ENCODE peak calls at places on chromosomes 13 and 19, in ten cellular contexts. C is A549, F is GM12878, K is K562, Y is H1, M is WTC11, A is HCT116, P is endothelial cell of umbilical vein, U is SK-N-SH, R is HepG2. W is an unnamed sample.
A peak's percentile ranks its signal among the peaks of the same experiment; 100 is the strongest.

GRCh38 chr19:18340237-18340989 is at the start of gene PGPEP1:
- DNase-seq in F (no peak), A (no peak), M (peak; percentile 81), U (peak; percentile 96), R (no peak), Y (no peak), P (peak; percentile 65), K (peak; percentile 96), C (no peak), W (peak; percentile 71)

GRCh38 chr19:9709305-9709704 is 34.4 kb upstream of the ZNF562 start:
- DNase-seq in C (no peak), K (no peak), A (no peak), R (no peak), F (no peak), U (no peak), P (no peak), M (no peak), Y (no peak), W (peak; percentile 72)

GRCh38 chr19:4187313-4188122 is 5.0 kb downstream of the ANKRD24 start:
- DNase-seq in M (no peak), R (no peak), C (no peak), F (no peak), K (no peak), P (no peak), A (no peak), U (no peak), Y (no peak), W (no peak)

GRCh38 chr19:13717194-13717643 is 47.1 kb upstream of the MRI1 start:
- DNase-seq in C (no peak), A (no peak), P (no peak), M (no peak), F (no peak), U (no peak), Y (no peak), K (peak; percentile 68), R (no peak), W (peak; percentile 16)

GRCh38 chr19:29965529-29965928 is 23.5 kb downstream of the URI1 start:
- DNase-seq in R (no peak), P (no peak), A (no peak), F (no peak), C (no peak), M (no peak), Y (no peak), K (no peak), U (no peak), W (no peak)

GRCh38 chr19:55641376-55642152 is 762 bp downstream of the ZNF580 start:
- DNase-seq in R (no peak), U (peak; percentile 45), P (no peak), C (peak; percentile 68), F (no peak), M (no peak), Y (no peak), K (no peak), A (no peak), W (peak; percentile 50)

GRCh38 chr13:92717857-92718256 is 508.8 kb upstream of the GPC6 start:
- DNase-seq in K (no peak), U (no peak), P (no peak), Y (no peak), C (no peak), M (no peak), A (no peak), F (no peak), R (no peak), W (no peak)

GRCh38 chr13:94065741-94066140 is 413.7 kb downstream of the DCT start:
- DNase-seq in P (no peak), K (no peak), A (no peak), F (no peak), U (peak; percentile 12), Y (no peak), R (no peak), M (no peak), C (no peak), W (no peak)

DNA sequence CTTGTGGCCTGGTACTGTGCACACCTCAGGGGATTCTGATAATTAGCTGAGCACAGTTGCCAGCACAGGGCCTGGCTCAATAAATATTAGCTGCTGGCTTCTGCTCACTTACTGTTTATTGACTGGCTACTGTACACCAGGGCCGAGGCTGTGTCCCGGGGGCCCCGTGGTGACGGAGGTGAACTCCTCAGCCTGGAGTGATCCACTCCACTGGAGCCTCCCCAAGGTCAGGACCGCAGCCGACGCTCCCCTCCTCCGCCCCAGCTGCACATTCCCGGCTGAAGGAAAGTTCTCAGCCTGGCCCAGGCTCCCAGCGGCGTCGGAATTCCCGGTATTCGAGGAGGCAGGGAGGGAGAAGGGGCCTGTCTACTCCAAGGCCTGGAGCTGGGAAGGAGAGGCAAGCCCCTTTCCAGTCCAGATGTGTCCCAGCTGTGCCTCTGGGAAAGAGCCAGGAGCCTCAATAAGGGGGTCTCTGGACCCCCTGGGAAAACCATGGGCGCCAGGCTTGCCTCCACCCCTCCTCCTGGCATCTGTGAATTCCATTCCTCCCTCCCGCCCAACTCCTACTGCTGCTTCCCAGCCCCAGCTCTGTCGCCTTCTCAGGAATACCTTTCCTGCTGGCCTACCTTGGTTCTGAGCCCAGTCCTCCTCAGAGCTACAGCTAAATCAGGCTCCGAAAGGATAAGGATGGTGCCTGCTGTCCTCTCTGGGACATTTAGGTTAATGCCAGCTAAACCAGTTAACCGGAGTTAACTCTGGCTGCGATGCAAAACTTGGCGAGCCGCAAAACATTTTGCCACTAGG is 7.2 kb downstream of the RPS16 start:
- DNase-seq in C (peak; percentile 81), F (no peak), P (peak; percentile 86), U (no peak), R (peak; percentile 66), A (no peak), Y (no peak), K (no peak), M (peak; percentile 93), W (no peak)
- TF ChIP-seq MAX in C (peak; percentile 87), F (no peak), P (no peak), U (no peak), R (no peak), A (no peak), Y (peak; percentile 15), K (no peak), M (peak; percentile 30), W (no peak)

DNA sequence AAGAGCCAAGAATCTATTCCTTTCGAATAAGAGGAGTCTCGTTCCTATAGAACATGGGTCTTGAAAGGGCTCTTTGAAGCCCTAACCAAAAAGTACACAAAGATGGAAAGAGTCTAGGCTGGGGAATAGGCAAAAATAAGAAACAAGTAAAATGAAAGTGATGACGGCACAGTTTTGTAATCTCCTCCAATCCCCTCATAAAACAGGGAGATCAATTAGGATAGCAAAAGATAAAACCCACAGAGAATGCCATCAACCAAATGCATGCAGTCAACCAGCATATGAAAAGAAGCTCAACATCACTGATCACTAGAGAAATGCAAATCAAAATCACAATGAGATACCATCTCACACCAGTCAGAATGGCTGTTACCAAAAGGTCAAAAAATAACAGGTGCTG is 122.4 kb upstream of the LSM14A start:
- DNase-seq in U (no peak), R (no peak), Y (no peak), F (no peak), C (no peak), M (no peak), K (no peak), P (no peak), A (no peak), W (no peak)
- TF ChIP-seq MAX in U (no peak), R (no peak), Y (no peak), F (no peak), C (no peak), M (no peak), K (no peak), P (no peak), A (no peak), W (no peak)

GRCh38 chr13:50910483-50910805 is 853 bp downstream of the RNASEH2B start:
- DNase-seq in Y (no peak), P (peak; percentile 42), C (peak; percentile 25), U (peak; percentile 73), M (peak; percentile 44), K (no peak), A (peak; percentile 27), R (peak; percentile 29), F (no peak), W (peak; percentile 79)
- TF ChIP-seq MAX in Y (no peak), P (no peak), C (no peak), U (no peak), M (no peak), K (no peak), A (no peak), R (no peak), F (no peak), W (no peak)

DNA sequence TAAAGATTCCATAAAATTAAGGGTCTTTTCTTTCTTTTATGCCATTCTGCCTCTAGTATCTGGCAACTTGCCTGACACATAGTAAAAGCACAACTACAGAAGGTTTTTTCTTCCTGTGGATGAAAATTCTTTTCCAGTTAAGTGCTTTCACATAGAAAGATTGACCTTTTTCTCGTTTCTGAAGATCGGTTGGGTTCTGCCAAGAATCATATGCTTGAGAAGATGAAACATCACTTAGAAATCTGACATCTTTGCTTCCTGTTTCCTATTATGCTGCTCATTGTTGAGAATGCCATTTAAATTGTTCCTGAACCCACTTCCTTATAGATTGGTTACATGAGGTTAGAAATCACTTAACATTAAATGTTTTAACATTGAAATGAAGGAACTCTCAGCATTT is 26.3 kb upstream of the SCEL start:
- DNase-seq in Y (no peak), A (no peak), U (no peak), K (no peak), C (no peak), M (no peak), R (no peak), F (no peak), P (peak; percentile 87), W (no peak)
- TF ChIP-seq MAX in Y (no peak), A (no peak), U (no peak), K (no peak), C (no peak), M (no peak), R (no peak), F (no peak), P (no peak), W (no peak)

GRCh38 chr19:42198676-42199439 is 18.6 kb downstream of the DEDD2 start:
- DNase-seq in P (no peak), A (no peak), C (no peak), M (no peak), U (no peak), Y (no peak), K (no peak), R (no peak), F (peak; percentile 53), W (peak; percentile 83)
- TF ChIP-seq MAX in P (no peak), A (no peak), C (no peak), M (no peak), U (no peak), Y (no peak), K (no peak), R (no peak), F (no peak), W (peak; percentile 19)